ENCODE peak calls at places on chromosomes 1 and 21, in six cellular contexts. T is ovary, X is upper lobe of left lung, C is transverse colon, A is A549, J is HepG2. E is an unnamed sample. For H3K4me1, the result is how much of the 10 kb centered on the place peaks cover.

GRCh38 chr21:46627726-46628125 is 7.7 kb upstream of the PRMT2 start:
- DNase-seq in J (no peak), T (no peak), C (no peak), A (no peak), X (no peak), E (no peak)

GRCh38 chr1:193104906-193105820 is at the start of gene GLRX2:
- DNase-seq in A (peak), T (peak), J (peak), C (peak), X (peak), E (peak)

GRCh38 chr1:156281281-156282142 is 1.1 kb downstream of the SMG5 start:
- DNase-seq in A (no peak), T (no peak), J (peak), C (no peak), X (no peak), E (no peak)

GRCh38 chr1:1122078-1122811 is 6.4 kb upstream of the C1orf159 start:
- DNase-seq in A (peak), J (peak), T (peak), C (peak), X (peak), E (peak)

GRCh38 chr1:95232646-95233320 is 1.2 kb upstream of the RWDD3 start:
- DNase-seq in C (no peak), X (no peak), T (no peak), A (no peak), J (no peak), E (no peak)

GRCh38 chr1:26092422-26092821 is 19.2 kb upstream of the PDIK1L start:
- DNase-seq in T (no peak), A (no peak), X (no peak), C (no peak), J (no peak), E (no peak)

GRCh38 chr1:116624040-116624439 is 43.5 kb downstream of the IGSF3 start:
- DNase-seq in C (no peak), T (no peak), J (no peak), X (no peak), A (no peak), E (no peak)

GRCh38 chr1:23452011-23452411 is 27.5 kb upstream of the TCEA3 start:
- DNase-seq in X (no peak), C (peak), T (no peak), A (no peak), J (no peak), E (peak)

GRCh38 chr1:206469411-206469932 is 804 bp upstream of the IKBKE start:
- DNase-seq in J (no peak), T (no peak), C (peak), X (no peak), A (no peak), E (peak)

GRCh38 chr1:25577151-25577920 is 33.9 kb downstream of the LDLRAP1 start:
- DNase-seq in A (no peak), J (no peak), C (no peak), T (no peak), X (peak), E (no peak)

GRCh38 chr1:221429262-221429661 is 312.6 kb downstream of the DUSP10 start:
- DNase-seq in C (no peak), J (no peak), A (no peak), T (no peak), X (no peak), E (no peak)

GRCh38 chr1:70922196-70922595 is 125.4 kb downstream of the PTGER3 start:
- DNase-seq in T (no peak), X (no peak), J (no peak), A (no peak), C (no peak), E (no peak)

GRCh38 chr1:85297855-85298629 is 21.6 kb upstream of the BCL10 start:
- DNase-seq in C (no peak), X (no peak), A (peak), T (no peak), J (peak), E (peak)

GRCh38 chr1:101959456-101959855 is 37.3 kb downstream of the OLFM3 start:
- DNase-seq in C (no peak), T (no peak), J (no peak), A (no peak), X (no peak), E (no peak)

GRCh38 chr21:35476616-35477395 is 427.7 kb upstream of the RUNX1 start:
- DNase-seq in X (no peak), A (no peak), C (no peak), T (no peak), J (no peak), E (no peak)

GRCh38 chr1:160284220-160284781 is 632 bp downstream of the PEX19 start:
- DNase-seq in C (peak), J (peak), T (no peak), X (no peak), A (no peak), E (peak)

DNA sequence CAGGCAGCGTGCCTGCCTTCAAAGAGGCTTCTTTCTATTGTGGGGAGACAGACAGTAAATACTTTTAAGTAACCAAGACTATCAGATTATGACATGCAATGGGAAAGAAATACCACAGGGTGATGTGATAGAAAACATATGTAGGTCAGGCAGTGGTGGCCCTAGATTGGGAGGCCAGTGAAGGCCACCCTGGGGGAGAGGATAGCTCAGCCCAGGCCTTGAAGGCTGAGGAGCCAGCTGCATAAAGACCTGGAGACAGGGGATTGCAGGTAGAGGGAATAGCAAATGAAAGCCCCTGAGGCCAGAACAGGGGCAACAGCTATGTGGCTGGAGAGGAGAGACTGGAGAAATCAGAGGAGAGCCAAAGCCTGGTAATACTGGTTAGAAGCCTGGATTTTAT is 4.0 kb downstream of the SOX13 start:
- DNase-seq in T (no peak), A (no peak), X (no peak), C (no peak), J (no peak), E (no peak)
- H3K4me1 ChIP-seq in T (under half), A (under half), X (half or more), C (half or more), J (half or more), E (half or more)

DNA sequence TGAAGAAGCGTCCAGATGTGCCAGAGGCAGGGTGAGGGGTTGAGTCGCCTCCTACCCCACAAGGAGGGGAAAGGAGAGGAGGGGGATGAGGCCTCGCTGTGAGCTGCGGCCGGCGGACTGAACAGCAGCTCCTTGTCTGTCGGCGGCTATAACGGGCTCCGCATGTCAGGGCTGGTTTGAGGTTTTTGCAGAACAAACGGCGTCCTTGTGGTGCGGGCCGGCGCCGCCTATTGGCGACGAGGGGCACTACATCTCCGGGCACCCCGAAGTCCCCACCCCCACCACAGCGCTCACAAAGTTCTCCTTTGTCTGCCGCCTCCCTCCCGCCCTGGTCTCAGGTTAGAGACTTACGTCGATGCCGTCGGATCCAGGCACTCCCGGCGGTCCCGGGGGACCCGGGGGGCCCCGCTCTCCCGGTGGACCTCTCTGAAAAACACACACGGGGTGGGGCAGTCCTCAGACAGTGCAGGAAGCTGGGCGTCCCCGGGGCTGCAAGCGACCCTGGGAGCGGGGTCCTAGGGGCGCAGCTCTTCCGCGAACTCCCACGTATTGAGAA is 1.8 kb downstream of the COL9A2 start:
- DNase-seq in X (peak), J (peak), C (peak), A (peak), T (peak), E (peak)
- TF ChIP-seq EP300 in X (no peak), J (no peak), C (no peak), A (no peak), T (no peak), E (no peak)

GRCh38 chr1:32766328-32766972 is 50.7 kb downstream of the YARS1 start:
- DNase-seq in T (no peak), C (no peak), A (no peak), X (no peak), J (no peak), E (no peak)

GRCh38 chr1:32768110-32768857 is 48.9 kb downstream of the YARS1 start:
- DNase-seq in C (no peak), J (no peak), X (no peak), A (no peak), T (no peak), E (no peak)

GRCh38 chr1:32767641-32768040 is 49.5 kb downstream of the YARS1 start:
- DNase-seq in C (no peak), A (peak), X (no peak), J (no peak), T (peak), E (no peak)

GRCh38 chr1:32765561-32766327 is 51.4 kb downstream of the YARS1 start:
- DNase-seq in J (no peak), X (peak), C (no peak), A (no peak), T (no peak), E (no peak)

GRCh38 chr1:32767156-32767555 is 50.0 kb downstream of the YARS1 start:
- DNase-seq in X (no peak), A (no peak), C (no peak), J (no peak), T (no peak), E (no peak)
- H3K4me1 ChIP-seq in X (under half), A (half or more), C (under half), J (under half), T (under half), E (half or more)

GRCh38 chr1:236890152-236891056 is 95.3 kb downstream of the MTR start:
- DNase-seq in X (peak), T (no peak), C (no peak), J (no peak), A (no peak), E (no peak)
- TF ChIP-seq EP300 in X (no peak), T (no peak), C (peak), J (no peak), A (no peak), E (peak)

E was measured in stomach.